ENCODE peak calls at places on chromosomes 7 and 10, in eight cellular contexts. One of them, this sample, is unnamed.

GRCh38 chr10:100882681-100883321 is 30.0 kb upstream of the SLF2 start:
- DNase-seq in coronary artery: no peak
- DNase-seq in mesenchymal stem cell: peak; percentile 18
- DNase-seq in gastrocnemius medialis: no peak
- DNase-seq in psoas muscle: no peak
- DNase-seq in uterus: peak; percentile 71
- DNase-seq in GM23248: peak; percentile 79
- DNase-seq in breast epithelium: peak; percentile 42
- DNase-seq in this sample: no peak

GRCh38 chr7:15219758-15220157 is 317.2 kb upstream of the DGKB start:
- DNase-seq in breast epithelium: no peak
- DNase-seq in mesenchymal stem cell: no peak
- DNase-seq in gastrocnemius medialis: no peak
- DNase-seq in coronary artery: no peak
- DNase-seq in GM23248: no peak
- DNase-seq in psoas muscle: no peak
- DNase-seq in uterus: no peak
- DNase-seq in this sample: no peak

GRCh38 chr10:110664483-110665420 is 20.6 kb downstream of the RBM20 start:
- DNase-seq in psoas muscle: peak; percentile 70
- DNase-seq in mesenchymal stem cell: peak; percentile 96
- DNase-seq in uterus: no peak
- DNase-seq in coronary artery: peak; percentile 82
- DNase-seq in GM23248: peak; percentile 93
- DNase-seq in gastrocnemius medialis: peak; percentile 67
- DNase-seq in breast epithelium: no peak
- DNase-seq in this sample: no peak

GRCh38 chr7:80729586-80730320 is 91.3 kb downstream of the CD36 start:
- DNase-seq in mesenchymal stem cell: peak; percentile 30
- DNase-seq in breast epithelium: no peak
- DNase-seq in uterus: no peak
- DNase-seq in coronary artery: no peak
- DNase-seq in psoas muscle: no peak
- DNase-seq in gastrocnemius medialis: no peak
- DNase-seq in GM23248: peak; percentile 81
- DNase-seq in this sample: no peak

GRCh38 chr10:97463363-97464132 is 17.6 kb downstream of the ZDHHC16 start:
- DNase-seq in psoas muscle: no peak
- DNase-seq in GM23248: peak; percentile 79
- DNase-seq in breast epithelium: no peak
- DNase-seq in uterus: peak; percentile 36
- DNase-seq in mesenchymal stem cell: peak; percentile 60
- DNase-seq in gastrocnemius medialis: peak; percentile 51
- DNase-seq in coronary artery: no peak
- DNase-seq in this sample: no peak

GRCh38 chr7:134212576-134213546 is 85.7 kb downstream of the LRGUK start:
- DNase-seq in uterus: no peak
- DNase-seq in coronary artery: no peak
- DNase-seq in breast epithelium: no peak
- DNase-seq in gastrocnemius medialis: no peak
- DNase-seq in psoas muscle: no peak
- DNase-seq in mesenchymal stem cell: peak; percentile 25
- DNase-seq in GM23248: peak; percentile 5
- DNase-seq in this sample: no peak

GRCh38 chr7:128266891-128267839 is 26.1 kb downstream of the LEP start:
- DNase-seq in GM23248: peak; percentile 70
- DNase-seq in coronary artery: no peak
- DNase-seq in gastrocnemius medialis: no peak
- DNase-seq in uterus: peak; percentile 74
- DNase-seq in psoas muscle: peak; percentile 73
- DNase-seq in breast epithelium: peak; percentile 88
- DNase-seq in mesenchymal stem cell: peak; percentile 57
- DNase-seq in this sample: no peak

GRCh38 chr7:92586403-92586802 is 3.8 kb downstream of the FAM133B start:
- DNase-seq in GM23248: peak; percentile 70
- DNase-seq in mesenchymal stem cell: peak; percentile 48
- DNase-seq in psoas muscle: no peak
- DNase-seq in coronary artery: no peak
- DNase-seq in breast epithelium: no peak
- DNase-seq in uterus: no peak
- DNase-seq in gastrocnemius medialis: no peak
- DNase-seq in this sample: no peak

GRCh38 chr10:10533417-10533816 is 484.3 kb upstream of the CELF2 start:
- DNase-seq in uterus: no peak
- DNase-seq in psoas muscle: no peak
- DNase-seq in GM23248: peak; percentile 51
- DNase-seq in gastrocnemius medialis: no peak
- DNase-seq in coronary artery: no peak
- DNase-seq in mesenchymal stem cell: peak; percentile 63
- DNase-seq in breast epithelium: no peak
- DNase-seq in this sample: no peak

GRCh38 chr7:19239951-19240350 is 94.7 kb upstream of the FERD3L start:
- DNase-seq in GM23248: no peak
- DNase-seq in mesenchymal stem cell: no peak
- DNase-seq in coronary artery: no peak
- DNase-seq in breast epithelium: no peak
- DNase-seq in gastrocnemius medialis: no peak
- DNase-seq in uterus: no peak
- DNase-seq in psoas muscle: no peak
- DNase-seq in this sample: no peak

GRCh38 chr10:79322616-79323566 is 24.4 kb upstream of the PPIF start:
- DNase-seq in psoas muscle: peak; percentile 64
- DNase-seq in mesenchymal stem cell: peak; percentile 87
- DNase-seq in coronary artery: no peak
- DNase-seq in GM23248: peak; percentile 90
- DNase-seq in breast epithelium: peak; percentile 78
- DNase-seq in gastrocnemius medialis: peak; percentile 55
- DNase-seq in uterus: no peak
- DNase-seq in this sample: no peak

GRCh38 chr10:5073659-5074058 is 20.6 kb upstream of the AKR1C3 start:
- DNase-seq in breast epithelium: no peak
- DNase-seq in mesenchymal stem cell: no peak
- DNase-seq in GM23248: no peak
- DNase-seq in gastrocnemius medialis: no peak
- DNase-seq in coronary artery: no peak
- DNase-seq in psoas muscle: no peak
- DNase-seq in uterus: no peak
- DNase-seq in this sample: no peak

GRCh38 chr10:5076615-5077014 is 17.6 kb upstream of the AKR1C3 start:
- DNase-seq in breast epithelium: no peak
- DNase-seq in psoas muscle: no peak
- DNase-seq in gastrocnemius medialis: no peak
- DNase-seq in GM23248: peak; percentile 64
- DNase-seq in mesenchymal stem cell: no peak
- DNase-seq in uterus: no peak
- DNase-seq in coronary artery: no peak
- DNase-seq in this sample: no peak

GRCh38 chr10:5068274-5069017 is 25.8 kb upstream of the AKR1C3 start:
- DNase-seq in breast epithelium: no peak
- DNase-seq in gastrocnemius medialis: no peak
- DNase-seq in uterus: no peak
- DNase-seq in mesenchymal stem cell: no peak
- DNase-seq in coronary artery: no peak
- DNase-seq in psoas muscle: no peak
- DNase-seq in GM23248: no peak
- DNase-seq in this sample: no peak

GRCh38 chr10:5070648-5071410 is 23.4 kb upstream of the AKR1C3 start:
- DNase-seq in GM23248: peak; percentile 61
- DNase-seq in breast epithelium: no peak
- DNase-seq in coronary artery: no peak
- DNase-seq in psoas muscle: no peak
- DNase-seq in uterus: no peak
- DNase-seq in gastrocnemius medialis: no peak
- DNase-seq in mesenchymal stem cell: peak; percentile 83
- DNase-seq in this sample: no peak

GRCh38 chr10:5071411-5072198 is 22.6 kb upstream of the AKR1C3 start:
- DNase-seq in uterus: peak; percentile 75
- DNase-seq in gastrocnemius medialis: peak; percentile 73
- DNase-seq in GM23248: peak; percentile 86
- DNase-seq in mesenchymal stem cell: peak; percentile 93
- DNase-seq in breast epithelium: no peak
- DNase-seq in coronary artery: peak; percentile 92
- DNase-seq in psoas muscle: no peak
- DNase-seq in this sample: peak; percentile 29
- H3K27ac ChIP-seq in uterus: peak overlapping the region; percentile 77
- H3K27ac ChIP-seq in gastrocnemius medialis: peak overlapping the region; percentile 87
- H3K27ac ChIP-seq in GM23248: peak overlapping the region; percentile 88
- H3K27ac ChIP-seq in mesenchymal stem cell: peak overlapping the region; percentile 99
- H3K27ac ChIP-seq in breast epithelium: peak overlapping the region; percentile 82
- H3K27ac ChIP-seq in coronary artery: peak overlapping the region; percentile 93
- H3K27ac ChIP-seq in psoas muscle: peak overlapping the region; percentile 81
- H3K27ac ChIP-seq in this sample: peak overlapping the region; percentile 89

DNA sequence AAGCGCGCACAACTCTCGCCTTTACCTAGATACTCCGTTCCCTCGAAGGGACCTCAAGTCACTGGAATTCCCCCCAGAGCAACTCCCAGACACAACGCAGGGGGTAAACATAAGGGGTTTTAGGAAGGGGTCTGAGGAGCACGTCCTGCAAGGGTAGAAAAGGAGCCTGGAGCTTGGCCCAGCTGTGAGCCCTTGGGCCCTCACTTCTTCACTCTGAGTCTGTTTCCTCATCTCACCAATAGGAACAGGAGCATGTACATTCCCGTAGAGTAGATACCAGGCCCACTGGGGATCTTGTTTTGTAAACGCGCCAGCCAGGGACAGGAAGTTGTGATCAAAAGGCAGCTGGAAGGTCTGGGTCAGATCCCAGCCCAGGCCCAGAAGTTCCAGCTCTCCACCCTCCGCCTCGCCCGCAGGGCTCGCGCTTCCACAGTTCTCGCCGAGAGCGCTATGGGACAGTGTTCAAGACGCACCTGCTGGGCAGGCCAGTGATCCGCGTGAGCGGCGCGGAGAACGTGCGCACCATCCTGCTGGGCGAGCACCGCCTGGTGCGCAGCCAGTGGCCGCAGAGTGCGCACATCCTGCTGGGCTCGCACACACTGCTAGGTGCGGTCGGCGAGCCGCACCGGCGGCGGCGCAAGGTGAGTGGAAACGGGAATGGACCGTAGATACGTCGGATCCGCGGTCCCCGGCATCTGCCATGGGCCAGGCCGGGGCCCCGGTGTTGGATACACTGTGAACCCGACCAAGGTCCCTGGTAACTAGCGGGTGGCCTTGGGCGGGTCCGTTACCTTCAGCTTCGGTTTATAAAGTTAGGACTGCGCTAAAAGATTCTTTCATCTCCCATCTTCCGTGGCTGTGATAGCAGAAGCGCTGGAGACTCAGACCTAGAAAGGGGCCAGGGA is 1.2 kb downstream of the CYP26C1 start:
- DNase-seq in coronary artery: no peak
- DNase-seq in psoas muscle: no peak
- DNase-seq in mesenchymal stem cell: no peak
- DNase-seq in gastrocnemius medialis: no peak
- DNase-seq in GM23248: peak; percentile 36
- DNase-seq in breast epithelium: no peak
- DNase-seq in uterus: no peak
- DNase-seq in this sample: no peak
- H3K27ac ChIP-seq in coronary artery: no peak overlapping the region
- H3K27ac ChIP-seq in psoas muscle: no peak overlapping the region
- H3K27ac ChIP-seq in mesenchymal stem cell: no peak overlapping the region
- H3K27ac ChIP-seq in gastrocnemius medialis: no peak overlapping the region
- H3K27ac ChIP-seq in GM23248: no peak overlapping the region
- H3K27ac ChIP-seq in breast epithelium: no peak overlapping the region
- H3K27ac ChIP-seq in uterus: no peak overlapping the region
- H3K27ac ChIP-seq in this sample: no peak overlapping the region

DNA sequence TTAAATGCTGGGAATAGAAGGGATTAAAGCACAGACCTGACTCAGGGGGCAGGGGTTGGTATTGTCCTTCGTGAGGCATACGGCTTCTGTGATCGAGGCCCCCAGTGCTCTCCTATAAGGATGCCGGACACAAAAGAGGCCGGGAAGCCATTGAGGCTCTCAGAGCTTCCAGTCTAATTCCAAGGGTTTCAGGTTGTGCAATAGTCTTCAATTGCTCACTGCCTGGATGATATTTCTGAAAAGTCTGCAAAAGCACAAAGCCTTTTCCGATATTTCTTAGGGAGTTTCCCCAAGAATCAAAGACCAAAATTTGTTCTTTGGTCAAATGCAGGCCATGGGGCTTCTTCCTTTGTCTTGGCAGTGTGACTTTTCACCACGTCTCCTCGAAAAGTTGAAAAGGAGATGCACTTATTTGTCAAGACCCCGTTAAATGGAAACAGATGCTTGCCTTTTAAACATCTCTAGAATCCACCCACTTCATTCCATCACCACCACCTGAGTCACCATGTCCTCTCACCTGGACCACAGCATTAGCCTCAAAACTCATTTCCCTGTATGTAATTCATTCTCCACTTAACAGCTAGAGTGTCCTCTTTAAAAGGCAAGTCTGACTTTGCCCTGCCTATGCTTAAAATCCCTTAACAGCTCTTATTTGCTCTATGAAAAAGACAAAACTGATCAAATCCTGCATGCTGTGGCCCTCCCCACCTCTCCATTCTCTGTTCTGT is 134.8 kb upstream of the NAMPT start:
- DNase-seq in gastrocnemius medialis: no peak
- DNase-seq in uterus: no peak
- DNase-seq in mesenchymal stem cell: peak; percentile 32
- DNase-seq in psoas muscle: no peak
- DNase-seq in breast epithelium: no peak
- DNase-seq in coronary artery: no peak
- DNase-seq in GM23248: peak; percentile 17
- DNase-seq in this sample: no peak
- H3K27ac ChIP-seq in gastrocnemius medialis: no peak overlapping the region
- H3K27ac ChIP-seq in uterus: no peak overlapping the region
- H3K27ac ChIP-seq in mesenchymal stem cell: no peak overlapping the region
- H3K27ac ChIP-seq in psoas muscle: no peak overlapping the region
- H3K27ac ChIP-seq in breast epithelium: peak overlapping the region; percentile 88
- H3K27ac ChIP-seq in coronary artery: no peak overlapping the region
- H3K27ac ChIP-seq in GM23248: no peak overlapping the region
- H3K27ac ChIP-seq in this sample: no peak overlapping the region

DNA sequence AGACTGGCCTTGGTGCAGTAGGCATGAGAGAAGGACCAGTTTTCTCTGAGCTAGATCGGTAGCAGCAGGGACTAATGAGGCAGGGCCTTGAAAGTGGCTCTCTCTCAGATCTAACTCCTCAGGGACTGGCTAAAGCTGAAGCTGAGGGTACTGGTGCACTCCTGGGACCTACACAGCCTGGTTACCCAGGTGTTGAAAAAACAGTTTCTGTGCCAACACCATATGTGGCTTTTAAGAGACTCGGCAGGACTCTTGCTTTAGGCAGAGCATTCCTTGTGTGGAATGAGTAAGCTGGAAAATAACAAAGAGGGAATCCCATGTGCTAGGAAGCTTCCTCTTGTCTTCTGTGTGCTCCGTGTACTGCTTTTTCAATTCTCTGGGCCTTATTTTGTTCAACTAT is 186.3 kb upstream of the KAT6B start:
- DNase-seq in psoas muscle: no peak
- DNase-seq in gastrocnemius medialis: no peak
- DNase-seq in breast epithelium: no peak
- DNase-seq in coronary artery: no peak
- DNase-seq in mesenchymal stem cell: peak; percentile 10
- DNase-seq in GM23248: no peak
- DNase-seq in uterus: no peak
- DNase-seq in this sample: no peak
- H3K27ac ChIP-seq in psoas muscle: no peak overlapping the region
- H3K27ac ChIP-seq in gastrocnemius medialis: no peak overlapping the region
- H3K27ac ChIP-seq in breast epithelium: no peak overlapping the region
- H3K27ac ChIP-seq in coronary artery: no peak overlapping the region
- H3K27ac ChIP-seq in mesenchymal stem cell: no peak overlapping the region
- H3K27ac ChIP-seq in GM23248: no peak overlapping the region
- H3K27ac ChIP-seq in uterus: peak overlapping the region; percentile 38
- H3K27ac ChIP-seq in this sample: no peak overlapping the region

This sample was measured in caudate nucleus.